ENCODE peak calls at places on chromosomes 1 and 21, in four cellular contexts. M, S, G and E are unnamed samples.

GRCh38 chr1:111214086-111214801 is 13.3 kb upstream of the CHI3L2 start:
- DNase-seq in M (no peak), S (peak), G (no peak), E (no peak)

GRCh38 chr1:14661220-14661619 is 62.7 kb downstream of the KAZN start:
- DNase-seq in M (no peak), S (no peak), G (no peak), E (no peak)

GRCh38 chr1:66022904-66023620 is 230.4 kb downstream of the PDE4B start:
- DNase-seq in M (no peak), S (no peak), G (no peak), E (no peak)

GRCh38 chr21:14273736-14274538 is 58.0 kb downstream of the RBM11 start:
- DNase-seq in M (no peak), S (no peak), G (no peak), E (no peak)

GRCh38 chr1:15345711-15346355 is 63.9 kb upstream of the EFHD2 start:
- DNase-seq in M (no peak), S (peak), G (peak), E (peak)

GRCh38 chr1:208309771-208310170 is 65.6 kb upstream of the PLXNA2 start:
- DNase-seq in M (no peak), S (no peak), G (no peak), E (no peak)

GRCh38 chr1:220797553-220797952 is 10.8 kb downstream of the MTARC1 start:
- DNase-seq in M (no peak), S (no peak), G (no peak), E (no peak)

GRCh38 chr1:38872401-38873026 is 634 bp downstream of the MYCBP start:
- DNase-seq in M (no peak), S (no peak), G (peak), E (peak)

GRCh38 chr1:212699104-212699838 is 369 bp downstream of the BATF3 start:
- DNase-seq in M (no peak), S (peak), G (peak), E (peak)

GRCh38 chr1:155091071-155092051 is 12.7 kb downstream of the EFNA3 start:
- DNase-seq in M (no peak), S (peak), G (peak), E (peak)

GRCh38 chr1:77511440-77511840 is 171.0 kb downstream of the ZZZ3 start:
- DNase-seq in M (peak), S (no peak), G (no peak), E (no peak)